ENCODE peak calls at places on chromosomes 4 and X, in six cellular contexts. One of them, this sample, is unnamed.
A peak's percentile ranks its signal among the peaks of the same experiment; 100 is the strongest.

GRCh38 chr4:189069782-189070181 is 870.9 kb upstream of the FRG1 start:
- DNase-seq in transverse colon: no peak
- DNase-seq in GM12878: no peak
- DNase-seq in suprapubic skin: no peak
- DNase-seq in stomach: no peak
- DNase-seq in SK-N-SH: no peak
- DNase-seq in this sample: no peak

GRCh38 chr4:29948858-29949257 is 771.3 kb upstream of the PCDH7 start:
- DNase-seq in transverse colon: no peak
- DNase-seq in GM12878: no peak
- DNase-seq in suprapubic skin: no peak
- DNase-seq in stomach: no peak
- DNase-seq in SK-N-SH: no peak
- DNase-seq in this sample: no peak

GRCh38 chr4:21664355-21664754 is 284.2 kb downstream of the KCNIP4 start:
- DNase-seq in transverse colon: no peak
- DNase-seq in GM12878: no peak
- DNase-seq in suprapubic skin: no peak
- DNase-seq in stomach: no peak
- DNase-seq in SK-N-SH: no peak
- DNase-seq in this sample: no peak

GRCh38 chrX:119686087-119686639 is 6.8 kb downstream of the SEPTIN6 start:
- DNase-seq in transverse colon: peak; percentile 41
- DNase-seq in GM12878: peak; percentile 76
- DNase-seq in suprapubic skin: no peak
- DNase-seq in stomach: no peak
- DNase-seq in SK-N-SH: peak; percentile 47
- DNase-seq in this sample: no peak

GRCh38 chr4:157389751-157390150 is 169.2 kb downstream of the GRIA2 start:
- DNase-seq in transverse colon: no peak
- DNase-seq in GM12878: no peak
- DNase-seq in suprapubic skin: no peak
- DNase-seq in stomach: no peak
- DNase-seq in SK-N-SH: no peak
- DNase-seq in this sample: no peak

GRCh38 chr4:108366716-108367115 is 198.0 kb upstream of the LEF1 start:
- DNase-seq in transverse colon: no peak
- DNase-seq in GM12878: no peak
- DNase-seq in suprapubic skin: no peak
- DNase-seq in stomach: no peak
- DNase-seq in SK-N-SH: no peak
- DNase-seq in this sample: peak; percentile 45

GRCh38 chr4:1261107-1261928 is 12.4 kb upstream of the CTBP1 start:
- DNase-seq in transverse colon: no peak
- DNase-seq in GM12878: no peak
- DNase-seq in suprapubic skin: no peak
- DNase-seq in stomach: no peak
- DNase-seq in SK-N-SH: no peak
- DNase-seq in this sample: no peak

GRCh38 chrX:136652822-136653723 is 5.1 kb downstream of the CD40LG start:
- DNase-seq in transverse colon: no peak
- DNase-seq in GM12878: no peak
- DNase-seq in suprapubic skin: no peak
- DNase-seq in stomach: no peak
- DNase-seq in SK-N-SH: no peak
- DNase-seq in this sample: no peak

GRCh38 chr4:87188063-87188462 is 32.4 kb downstream of the KLHL8 start:
- DNase-seq in transverse colon: no peak
- DNase-seq in GM12878: no peak
- DNase-seq in suprapubic skin: no peak
- DNase-seq in stomach: no peak
- DNase-seq in SK-N-SH: no peak
- DNase-seq in this sample: no peak

GRCh38 chrX:44314259-44314734 is 29.2 kb downstream of the EFHC2 start:
- DNase-seq in transverse colon: peak; percentile 10
- DNase-seq in GM12878: no peak
- DNase-seq in suprapubic skin: no peak
- DNase-seq in stomach: peak; percentile 29
- DNase-seq in SK-N-SH: peak; percentile 19
- DNase-seq in this sample: no peak

GRCh38 chrX:26653050-26653449 is 437.1 kb downstream of the MAGEB5 start:
- DNase-seq in transverse colon: no peak
- DNase-seq in GM12878: no peak
- DNase-seq in suprapubic skin: no peak
- DNase-seq in stomach: no peak
- DNase-seq in SK-N-SH: no peak
- DNase-seq in this sample: no peak

GRCh38 chr4:153684182-153685073 is at the start of gene TLR2:
- DNase-seq in transverse colon: peak; percentile 73
- DNase-seq in GM12878: no peak
- DNase-seq in suprapubic skin: peak; percentile 90
- DNase-seq in stomach: peak; percentile 85
- DNase-seq in SK-N-SH: peak; percentile 73
- DNase-seq in this sample: no peak

GRCh38 chr4:169649545-169650226 is 29.3 kb downstream of the CLCN3 start:
- DNase-seq in transverse colon: no peak
- DNase-seq in GM12878: no peak
- DNase-seq in suprapubic skin: no peak
- DNase-seq in stomach: peak; percentile 38
- DNase-seq in SK-N-SH: no peak
- DNase-seq in this sample: no peak

GRCh38 chr4:182695009-182695408 is 222.2 kb downstream of the DCTD start:
- DNase-seq in transverse colon: no peak
- DNase-seq in GM12878: no peak
- DNase-seq in suprapubic skin: no peak
- DNase-seq in stomach: no peak
- DNase-seq in SK-N-SH: no peak
- DNase-seq in this sample: no peak

GRCh38 chr4:2646386-2647149 is 109.6 kb downstream of the TNIP2 start:
- DNase-seq in transverse colon: no peak
- DNase-seq in GM12878: no peak
- DNase-seq in suprapubic skin: no peak
- DNase-seq in stomach: no peak
- DNase-seq in SK-N-SH: no peak
- DNase-seq in this sample: no peak

GRCh38 chrX:104428231-104428630 is 137.8 kb upstream of the IL1RAPL2 start:
- DNase-seq in transverse colon: no peak
- DNase-seq in GM12878: no peak
- DNase-seq in suprapubic skin: no peak
- DNase-seq in stomach: no peak
- DNase-seq in SK-N-SH: no peak
- DNase-seq in this sample: no peak

GRCh38 chr4:26736621-26737020 is 124.0 kb upstream of the STIM2 start:
- DNase-seq in transverse colon: no peak
- DNase-seq in GM12878: no peak
- DNase-seq in suprapubic skin: no peak
- DNase-seq in stomach: no peak
- DNase-seq in SK-N-SH: no peak
- DNase-seq in this sample: no peak

GRCh38 chr4:2289955-2290333 is 28.0 kb upstream of the MXD4 start:
- DNase-seq in transverse colon: no peak
- DNase-seq in GM12878: no peak
- DNase-seq in suprapubic skin: no peak
- DNase-seq in stomach: no peak
- DNase-seq in SK-N-SH: no peak
- DNase-seq in this sample: no peak

GRCh38 chr4:31692407-31692940 is 972.3 kb downstream of the PCDH7 start:
- DNase-seq in transverse colon: no peak
- DNase-seq in GM12878: no peak
- DNase-seq in suprapubic skin: no peak
- DNase-seq in stomach: no peak
- DNase-seq in SK-N-SH: no peak
- DNase-seq in this sample: no peak

GRCh38 chr4:86367577-86367976 is 7.7 kb upstream of the MAPK10 start:
- DNase-seq in transverse colon: no peak
- DNase-seq in GM12878: no peak
- DNase-seq in suprapubic skin: no peak
- DNase-seq in stomach: no peak
- DNase-seq in SK-N-SH: no peak
- DNase-seq in this sample: no peak

GRCh38 chrX:9627827-9628406 is 137.7 kb downstream of the GPR143 start:
- DNase-seq in transverse colon: no peak
- DNase-seq in GM12878: no peak
- DNase-seq in suprapubic skin: no peak
- DNase-seq in stomach: no peak
- DNase-seq in SK-N-SH: no peak
- DNase-seq in this sample: no peak

GRCh38 chrX:96027363-96027894 is 657.2 kb upstream of the DIAPH2 start:
- DNase-seq in transverse colon: no peak
- DNase-seq in GM12878: no peak
- DNase-seq in suprapubic skin: no peak
- DNase-seq in stomach: no peak
- DNase-seq in SK-N-SH: no peak
- DNase-seq in this sample: no peak
- TF ChIP-seq EP300 in transverse colon: no peak
- TF ChIP-seq EP300 in GM12878: no peak
- TF ChIP-seq EP300 in suprapubic skin: no peak
- TF ChIP-seq EP300 in stomach: no peak
- TF ChIP-seq EP300 in SK-N-SH: no peak
- TF ChIP-seq EP300 in this sample: no peak

DNA sequence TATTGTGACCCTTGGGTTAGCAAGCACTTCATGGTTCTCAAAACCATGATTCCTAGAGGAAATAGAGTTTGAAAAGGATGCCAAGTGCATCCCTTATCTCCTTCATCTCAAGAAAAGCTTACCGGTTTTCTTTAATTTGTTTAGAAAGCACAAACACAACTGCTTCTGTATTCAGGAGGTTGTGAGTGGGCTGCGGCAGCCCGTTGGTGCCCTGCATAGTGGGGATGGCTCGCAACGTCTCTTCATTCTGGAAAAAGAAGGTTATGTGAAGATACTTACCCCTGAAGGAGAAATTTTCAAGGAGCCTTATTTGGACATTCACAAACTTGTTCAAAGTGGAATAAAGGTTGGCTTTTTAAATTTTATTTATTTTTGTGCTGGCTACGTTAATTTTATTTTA is 13.5 kb downstream of the HHIP start:
- DNase-seq in transverse colon: no peak
- DNase-seq in GM12878: no peak
- DNase-seq in suprapubic skin: no peak
- DNase-seq in stomach: no peak
- DNase-seq in SK-N-SH: no peak
- DNase-seq in this sample: no peak
- TF ChIP-seq POLR2AphosphoS5 in transverse colon: no peak
- TF ChIP-seq POLR2AphosphoS5 in GM12878: no peak
- TF ChIP-seq POLR2AphosphoS5 in suprapubic skin: no peak
- TF ChIP-seq POLR2AphosphoS5 in stomach: no peak
- TF ChIP-seq POLR2AphosphoS5 in SK-N-SH: no peak
- TF ChIP-seq POLR2AphosphoS5 in this sample: no peak

DNA sequence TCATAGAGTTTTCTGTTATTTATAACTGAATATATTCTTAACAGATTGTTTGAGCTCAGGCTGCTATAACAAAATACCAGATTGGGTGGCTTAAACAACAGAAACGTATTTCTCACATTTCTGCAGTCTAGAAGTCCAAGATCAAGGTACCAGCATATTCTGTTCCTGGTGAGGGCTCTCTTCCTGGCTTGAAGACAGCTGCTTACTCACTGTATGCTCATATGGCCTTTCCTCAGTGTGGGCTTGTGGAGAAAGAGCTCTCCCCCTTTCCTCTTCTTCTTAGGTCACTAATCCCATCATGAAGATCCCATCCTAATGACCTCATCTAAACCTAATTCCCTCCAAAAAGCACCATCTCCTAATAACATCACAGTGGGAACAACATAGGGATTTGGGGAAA is 117.8 kb downstream of the RASGEF1B start:
- DNase-seq in transverse colon: no peak
- DNase-seq in GM12878: no peak
- DNase-seq in suprapubic skin: no peak
- DNase-seq in stomach: no peak
- DNase-seq in SK-N-SH: no peak
- DNase-seq in this sample: no peak
- H3K4me1 ChIP-seq in transverse colon: no peaks in the 10 kb centered on the region
- H3K4me1 ChIP-seq in GM12878: no peaks in the 10 kb centered on the region
- H3K4me1 ChIP-seq in suprapubic skin: no peaks in the 10 kb centered on the region
- H3K4me1 ChIP-seq in stomach: no peaks in the 10 kb centered on the region
- H3K4me1 ChIP-seq in SK-N-SH: no peaks in the 10 kb centered on the region
- H3K4me1 ChIP-seq in this sample: no peaks in the 10 kb centered on the region

DNA sequence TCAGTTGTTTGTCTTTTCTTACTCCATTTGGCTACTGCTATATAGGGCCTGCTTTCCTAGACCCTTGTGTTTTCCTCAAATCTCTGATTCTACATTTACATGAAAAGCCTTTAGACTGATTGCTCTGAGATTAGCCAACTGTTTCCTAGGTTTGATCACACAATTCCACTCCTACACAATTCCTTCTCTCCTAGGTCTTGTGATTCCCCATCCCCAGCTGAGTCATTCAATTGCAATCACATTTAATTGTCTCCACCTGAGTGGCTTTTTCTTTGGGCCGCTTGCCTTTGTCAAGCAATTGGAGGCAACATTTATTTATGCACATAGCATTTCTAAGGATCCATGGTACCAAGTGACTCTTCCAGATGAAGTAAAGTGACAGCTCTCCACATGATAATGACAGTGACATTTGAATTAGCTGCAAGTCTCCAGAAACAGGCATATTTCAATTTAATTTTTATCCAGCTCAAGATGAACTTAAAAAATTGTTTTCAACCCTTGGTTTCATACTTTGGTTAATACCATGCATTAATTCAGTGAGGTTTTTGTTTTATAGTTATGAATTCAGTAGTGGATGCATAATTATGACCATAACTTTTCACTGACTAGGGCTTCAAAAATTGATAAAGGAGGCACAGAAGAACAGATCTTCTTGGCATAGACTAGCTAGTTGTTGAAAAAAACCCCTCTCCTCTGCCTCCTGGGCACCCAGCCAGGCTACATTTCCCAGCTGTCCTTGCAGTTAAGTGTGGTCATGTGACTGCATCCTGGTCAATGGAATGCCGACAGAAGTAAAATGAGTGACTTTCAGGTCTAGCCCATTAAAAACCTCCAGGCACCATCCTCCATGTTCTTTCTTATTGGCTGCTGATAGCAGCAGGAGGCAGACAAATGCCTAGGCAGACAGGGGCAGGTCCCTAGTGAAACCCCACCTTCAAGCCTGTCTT is 35.6 kb downstream of the ATXN3L start:
- DNase-seq in transverse colon: no peak
- DNase-seq in GM12878: no peak
- DNase-seq in suprapubic skin: no peak
- DNase-seq in stomach: no peak
- DNase-seq in SK-N-SH: no peak
- DNase-seq in this sample: no peak
- TF ChIP-seq EP300 in transverse colon: no peak
- TF ChIP-seq EP300 in GM12878: no peak
- TF ChIP-seq EP300 in suprapubic skin: no peak
- TF ChIP-seq EP300 in stomach: no peak
- TF ChIP-seq EP300 in SK-N-SH: peak; percentile 41
- TF ChIP-seq EP300 in this sample: no peak